ENCODE peak calls at places on chromosomes 2 and 18, in nine cellular contexts. O is HS-27A; I is stimulated activated naive B cell treated with anti-CD40 and anti-IgM and Interleukin-4, amounts not matched to agents 10 μg/mL and 1 μg/mL and 100 μg/mL, for 72 hours; K is fibroblast of lung; G is stimulated activated CD4-positive, alpha-beta T cell treated with anti-CD3 and anti-CD28 coated beads, Interleukin-1b, Interleukin-23, amount 100 ng/mL, for 1 hour; E is naive thymus-derived CD4-positive, alpha-beta T cell; T is keratinocyte; C is lower lobe of right lung; R is astrocyte of the spinal cord. X is an unnamed sample.

GRCh38 chr2:174158003-174158402 is 90.3 kb downstream of the OLA1 start:
- DNase-seq in E (no peak), T (no peak), C (no peak), I (no peak), K (peak), R (peak), O (no peak), G (no peak), X (no peak)

GRCh38 chr2:159894145-159894838 is 96.3 kb upstream of the CD302 start:
- DNase-seq in O (no peak), E (no peak), G (no peak), R (no peak), T (no peak), C (no peak), I (no peak), K (no peak), X (no peak)

GRCh38 chr18:68219867-68220266 is 495.0 kb downstream of the TMX3 start:
- DNase-seq in E (no peak), K (no peak), R (no peak), I (no peak), C (no peak), G (no peak), T (no peak), O (no peak), X (no peak)

GRCh38 chr18:3498705-3499451 is 48.9 kb downstream of the TGIF1 start:
- DNase-seq in C (peak), G (no peak), E (no peak), R (peak), I (peak), T (no peak), K (peak), O (no peak), X (no peak)

GRCh38 chr18:3048121-3048520 is 35.2 kb upstream of the LPIN2 start:
- DNase-seq in E (no peak), T (no peak), G (no peak), O (no peak), K (no peak), R (no peak), C (no peak), I (no peak), X (no peak)

GRCh38 chr2:226478121-226478809 is 321.4 kb downstream of the IRS1 start:
- DNase-seq in G (no peak), T (no peak), I (no peak), K (peak), E (no peak), O (peak), C (no peak), R (peak), X (peak)

GRCh38 chr18:52054301-52054700 is 285.7 kb upstream of the DCC start:
- DNase-seq in C (no peak), O (no peak), T (peak), E (no peak), R (no peak), I (no peak), G (no peak), K (no peak), X (no peak)

GRCh38 chr2:14074691-14075090 is 557.8 kb upstream of the LRATD1 start:
- DNase-seq in E (no peak), I (no peak), O (no peak), T (no peak), C (no peak), K (no peak), G (no peak), R (no peak), X (no peak)

GRCh38 chr18:29305516-29305915 is 1128.6 kb upstream of the CDH2 start:
- DNase-seq in K (no peak), C (no peak), R (no peak), O (no peak), E (no peak), G (no peak), T (no peak), I (no peak), X (no peak)

GRCh38 chr2:47373747-47374146 is 29.2 kb upstream of the MSH2 start:
- DNase-seq in C (no peak), T (no peak), K (no peak), R (no peak), I (no peak), O (no peak), G (no peak), E (no peak), X (no peak)

GRCh38 chr18:61998957-61999356 is 106.2 kb upstream of the RNF152 start:
- DNase-seq in R (peak), K (peak), O (peak), I (no peak), G (no peak), C (no peak), E (no peak), T (no peak), X (no peak)

GRCh38 chr2:134333646-134334189 is 79.8 kb downstream of the MGAT5 start:
- DNase-seq in C (no peak), G (no peak), E (no peak), K (peak), O (no peak), R (no peak), I (no peak), T (no peak), X (no peak)

GRCh38 chr2:234293973-234294372 is 202.9 kb downstream of the ARL4C start:
- DNase-seq in T (no peak), K (no peak), I (no peak), C (no peak), G (no peak), O (no peak), R (no peak), E (no peak), X (no peak)

GRCh38 chr2:73862987-73863386 is 29.8 kb upstream of the ACTG2 start:
- DNase-seq in O (no peak), K (no peak), R (no peak), I (no peak), E (no peak), G (no peak), C (no peak), T (no peak), X (no peak)

GRCh38 chr2:143635936-143636335 is 506.7 kb downstream of the ARHGAP15 start:
- DNase-seq in T (no peak), G (no peak), E (no peak), R (no peak), I (no peak), K (no peak), O (no peak), C (no peak), X (no peak)

GRCh38 chr2:111618953-111619902 is 264.8 kb downstream of the ANAPC1 start:
- DNase-seq in R (no peak), I (no peak), C (no peak), K (peak), E (no peak), O (no peak), T (no peak), G (no peak), X (no peak)

GRCh38 chr2:66962625-66963207 is 434.4 kb upstream of the ETAA1 start:
- DNase-seq in I (no peak), G (no peak), O (no peak), E (no peak), R (peak), C (no peak), T (no peak), K (no peak), X (no peak)

GRCh38 chr2:196927318-196928225 is 1.1 kb upstream of the PGAP1 start:
- DNase-seq in K (peak), T (no peak), I (peak), C (no peak), O (no peak), G (no peak), R (peak), E (peak), X (no peak)

GRCh38 chr2:102238039-102238756 is 51.4 kb downstream of the IL1RL2 start:
- DNase-seq in K (peak), T (no peak), O (no peak), R (peak), C (no peak), G (no peak), E (no peak), I (no peak), X (no peak)

GRCh38 chr2:64629875-64630274 is 23.8 kb downstream of the SERTAD2 start:
- DNase-seq in E (no peak), K (no peak), T (no peak), G (no peak), R (no peak), O (no peak), C (no peak), I (no peak), X (no peak)

GRCh38 chr2:138078153-138078552 is 113.9 kb downstream of the HNMT start:
- DNase-seq in C (no peak), E (no peak), R (no peak), K (no peak), I (no peak), G (no peak), O (no peak), T (no peak), X (no peak)

GRCh38 chr2:69683170-69683971 is 39.8 kb upstream of the AAK1 start:
- DNase-seq in C (no peak), E (no peak), O (no peak), T (no peak), G (no peak), R (peak), K (peak), I (no peak), X (no peak)

GRCh38 chr2:8477511-8478132 is 204.2 kb upstream of the ID2 start:
- DNase-seq in E (no peak), I (peak), C (peak), R (no peak), T (no peak), G (no peak), K (no peak), O (no peak), X (no peak)

GRCh38 chr2:39920318-39920775 is 141.3 kb upstream of the THUMPD2 start:
- DNase-seq in R (no peak), I (no peak), O (no peak), T (no peak), E (no peak), K (no peak), G (no peak), C (no peak), X (no peak)

GRCh38 chr2:50476174-50476573 is 555.8 kb downstream of the NRXN1 start:
- DNase-seq in K (no peak), T (no peak), O (no peak), E (no peak), C (no peak), G (no peak), I (no peak), R (no peak), X (no peak)

GRCh38 chr18:24987271-24987932 is 364.6 kb downstream of the ZNF521 start:
- DNase-seq in T (no peak), C (no peak), G (no peak), E (no peak), R (peak), I (no peak), K (peak), O (no peak), X (no peak)

GRCh38 chr2:165572155-165572554 is 102.7 kb downstream of the CSRNP3 start:
- DNase-seq in I (no peak), O (no peak), R (no peak), E (no peak), G (no peak), T (no peak), C (no peak), K (no peak), X (no peak)

GRCh38 chr18:79530821-79531220 is 135.1 kb downstream of the NFATC1 start:
- DNase-seq in T (no peak), O (no peak), E (no peak), C (peak), G (no peak), I (no peak), K (no peak), R (no peak), X (no peak)

X was measured in ascending aorta.